ENCODE peak calls at places on chromosomes 6 and 20, in ten cellular contexts. One of them, this sample, is unnamed.

GRCh38 chr20:38728237-38728761 is 4.0 kb downstream of the SLC32A1 start:
- DNase-seq in transverse colon: no peak
- DNase-seq in A549: no peak
- DNase-seq in NB4: no peak
- DNase-seq in tibial nerve: no peak
- DNase-seq in GM12878: no peak
- DNase-seq in body of pancreas: no peak
- DNase-seq in ovary: no peak
- DNase-seq in heart left ventricle: no peak
- DNase-seq in HepG2: no peak
- DNase-seq in this sample: no peak

GRCh38 chr6:126091507-126091906 is 105.2 kb downstream of the TRMT11 start:
- DNase-seq in heart left ventricle: no peak
- DNase-seq in body of pancreas: no peak
- DNase-seq in ovary: no peak
- DNase-seq in tibial nerve: no peak
- DNase-seq in GM12878: no peak
- DNase-seq in transverse colon: no peak
- DNase-seq in NB4: no peak
- DNase-seq in A549: no peak
- DNase-seq in HepG2: no peak
- DNase-seq in this sample: no peak

GRCh38 chr6:126792340-126792739 is 326.1 kb upstream of the RSPO3 start:
- DNase-seq in NB4: no peak
- DNase-seq in HepG2: no peak
- DNase-seq in ovary: no peak
- DNase-seq in transverse colon: no peak
- DNase-seq in body of pancreas: no peak
- DNase-seq in A549: no peak
- DNase-seq in heart left ventricle: no peak
- DNase-seq in tibial nerve: no peak
- DNase-seq in GM12878: no peak
- DNase-seq in this sample: no peak

GRCh38 chr6:43076928-43077809 is 1.1 kb downstream of the PTK7 start:
- DNase-seq in tibial nerve: no peak
- DNase-seq in transverse colon: no peak
- DNase-seq in ovary: peak; percentile 55
- DNase-seq in NB4: no peak
- DNase-seq in body of pancreas: peak; percentile 52
- DNase-seq in heart left ventricle: no peak
- DNase-seq in HepG2: peak; percentile 50
- DNase-seq in GM12878: no peak
- DNase-seq in A549: no peak
- DNase-seq in this sample: no peak

GRCh38 chr6:89080281-89081128 is at the start of gene PNRC1:
- DNase-seq in heart left ventricle: peak; percentile 100
- DNase-seq in HepG2: peak; percentile 95
- DNase-seq in NB4: peak; percentile 100
- DNase-seq in transverse colon: peak; percentile 100
- DNase-seq in GM12878: peak; percentile 96
- DNase-seq in tibial nerve: peak; percentile 100
- DNase-seq in body of pancreas: peak; percentile 100
- DNase-seq in ovary: peak; percentile 100
- DNase-seq in A549: peak; percentile 89
- DNase-seq in this sample: peak; percentile 100

GRCh38 chr6:4344317-4344899 is 209.0 kb upstream of the ECI2 start:
- DNase-seq in ovary: no peak
- DNase-seq in body of pancreas: no peak
- DNase-seq in A549: no peak
- DNase-seq in heart left ventricle: no peak
- DNase-seq in tibial nerve: no peak
- DNase-seq in NB4: peak; percentile 87
- DNase-seq in HepG2: no peak
- DNase-seq in transverse colon: no peak
- DNase-seq in GM12878: no peak
- DNase-seq in this sample: no peak

GRCh38 chr6:137311940-137312339 is 92.8 kb upstream of the IFNGR1 start:
- DNase-seq in HepG2: no peak
- DNase-seq in GM12878: no peak
- DNase-seq in A549: no peak
- DNase-seq in body of pancreas: no peak
- DNase-seq in tibial nerve: no peak
- DNase-seq in heart left ventricle: no peak
- DNase-seq in ovary: no peak
- DNase-seq in NB4: no peak
- DNase-seq in transverse colon: no peak
- DNase-seq in this sample: no peak

GRCh38 chr20:34515484-34516037 is 661 bp upstream of the DYNLRB1 start:
- DNase-seq in NB4: peak; percentile 79
- DNase-seq in ovary: peak; percentile 43
- DNase-seq in body of pancreas: peak; percentile 77
- DNase-seq in A549: no peak
- DNase-seq in GM12878: peak; percentile 56
- DNase-seq in HepG2: peak; percentile 65
- DNase-seq in transverse colon: peak; percentile 80
- DNase-seq in tibial nerve: peak; percentile 22
- DNase-seq in heart left ventricle: no peak
- DNase-seq in this sample: peak; percentile 70

GRCh38 chr6:52519618-52520017 is 57.2 kb downstream of the TRAM2 start:
- DNase-seq in heart left ventricle: no peak
- DNase-seq in A549: no peak
- DNase-seq in tibial nerve: no peak
- DNase-seq in body of pancreas: no peak
- DNase-seq in transverse colon: no peak
- DNase-seq in NB4: no peak
- DNase-seq in GM12878: no peak
- DNase-seq in ovary: no peak
- DNase-seq in HepG2: no peak
- DNase-seq in this sample: no peak

GRCh38 chr20:37627060-37627766 is 66.6 kb upstream of the CTNNBL1 start:
- DNase-seq in tibial nerve: peak; percentile 7
- DNase-seq in A549: no peak
- DNase-seq in heart left ventricle: peak; percentile 55
- DNase-seq in NB4: peak; percentile 71
- DNase-seq in GM12878: no peak
- DNase-seq in body of pancreas: peak; percentile 19
- DNase-seq in ovary: peak; percentile 35
- DNase-seq in transverse colon: no peak
- DNase-seq in HepG2: peak; percentile 61
- DNase-seq in this sample: no peak

GRCh38 chr6:133923938-133924593 is 29.0 kb upstream of the TBPL1 start:
- DNase-seq in ovary: peak; percentile 60
- DNase-seq in body of pancreas: peak; percentile 72
- DNase-seq in heart left ventricle: peak; percentile 54
- DNase-seq in transverse colon: peak; percentile 67
- DNase-seq in HepG2: peak; percentile 81
- DNase-seq in GM12878: peak; percentile 33
- DNase-seq in tibial nerve: peak; percentile 87
- DNase-seq in NB4: peak; percentile 77
- DNase-seq in A549: peak; percentile 58
- DNase-seq in this sample: no peak

DNA sequence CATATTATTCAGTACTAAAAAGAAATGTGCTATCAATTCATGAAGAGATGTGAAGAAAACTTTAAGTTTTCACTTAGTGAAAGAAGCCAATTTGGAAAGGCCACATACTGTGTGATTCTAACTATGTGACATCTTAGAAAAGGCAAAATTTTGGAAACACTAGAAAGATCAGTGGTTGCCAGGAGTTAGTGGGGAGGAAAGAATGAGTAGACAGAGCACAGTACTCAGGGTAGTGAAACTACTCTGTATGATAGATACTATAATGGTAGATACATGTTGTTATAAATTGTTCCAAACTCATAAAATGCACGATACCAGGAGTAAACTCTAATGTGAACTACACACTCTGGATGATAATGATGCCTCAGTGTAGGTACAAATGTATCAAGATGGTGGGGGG is 14.2 kb downstream of the NCOA3 start:
- DNase-seq in tibial nerve: no peak
- DNase-seq in GM12878: no peak
- DNase-seq in HepG2: no peak
- DNase-seq in NB4: no peak
- DNase-seq in ovary: no peak
- DNase-seq in transverse colon: no peak
- DNase-seq in A549: no peak
- DNase-seq in body of pancreas: no peak
- DNase-seq in heart left ventricle: no peak
- DNase-seq in this sample: no peak
- TF ChIP-seq POLR2A in tibial nerve: no peak
- TF ChIP-seq POLR2A in GM12878: no peak
- TF ChIP-seq POLR2A in HepG2: no peak
- TF ChIP-seq POLR2A in NB4: no peak
- TF ChIP-seq POLR2A in ovary: no peak
- TF ChIP-seq POLR2A in transverse colon: no peak
- TF ChIP-seq POLR2A in A549: no peak
- TF ChIP-seq POLR2A in body of pancreas: no peak
- TF ChIP-seq POLR2A in heart left ventricle: no peak
- TF ChIP-seq POLR2A in this sample: no peak

DNA sequence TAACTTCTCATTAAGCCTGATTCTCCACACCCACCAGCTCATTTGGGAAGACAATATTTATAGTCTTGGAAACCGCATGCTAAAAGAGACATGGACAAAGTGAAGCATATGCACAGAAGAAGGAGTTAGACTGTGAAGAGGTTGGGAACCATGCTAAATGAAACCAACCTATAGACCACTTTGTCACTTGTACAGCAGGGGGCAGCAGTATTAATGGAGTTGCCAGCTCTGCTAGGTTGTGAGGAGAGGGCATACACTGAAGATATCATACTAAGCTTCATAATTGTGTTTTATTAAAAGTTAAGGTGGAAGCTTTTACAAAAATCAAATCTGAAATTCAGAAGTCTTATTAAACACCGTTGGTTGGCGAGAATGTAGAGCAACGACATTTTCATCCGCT is 38.3 kb upstream of the HMGCLL1 start:
- DNase-seq in transverse colon: no peak
- DNase-seq in NB4: peak; percentile 51
- DNase-seq in body of pancreas: no peak
- DNase-seq in heart left ventricle: no peak
- DNase-seq in A549: no peak
- DNase-seq in GM12878: no peak
- DNase-seq in ovary: no peak
- DNase-seq in tibial nerve: no peak
- DNase-seq in HepG2: peak; percentile 48
- DNase-seq in this sample: no peak
- H3K4me3 ChIP-seq in transverse colon: no peak overlapping the region
- H3K4me3 ChIP-seq in NB4: no peak overlapping the region
- H3K4me3 ChIP-seq in body of pancreas: no peak overlapping the region
- H3K4me3 ChIP-seq in heart left ventricle: no peak overlapping the region
- H3K4me3 ChIP-seq in A549: no peak overlapping the region
- H3K4me3 ChIP-seq in GM12878: no peak overlapping the region
- H3K4me3 ChIP-seq in ovary: no peak overlapping the region
- H3K4me3 ChIP-seq in tibial nerve: no peak overlapping the region
- H3K4me3 ChIP-seq in HepG2: no peak overlapping the region
- H3K4me3 ChIP-seq in this sample: no peak overlapping the region

GRCh38 chr6:7052441-7052936 is 55.3 kb upstream of the RREB1 start:
- DNase-seq in GM12878: no peak
- DNase-seq in body of pancreas: peak; percentile 68
- DNase-seq in transverse colon: peak; percentile 42
- DNase-seq in A549: no peak
- DNase-seq in heart left ventricle: peak; percentile 74
- DNase-seq in ovary: peak; percentile 79
- DNase-seq in tibial nerve: peak; percentile 29
- DNase-seq in NB4: peak; percentile 91
- DNase-seq in HepG2: no peak
- DNase-seq in this sample: no peak

GRCh38 chr6:7050911-7051779 is 56.6 kb upstream of the RREB1 start:
- DNase-seq in NB4: peak; percentile 93
- DNase-seq in HepG2: no peak
- DNase-seq in transverse colon: peak; percentile 87
- DNase-seq in body of pancreas: peak; percentile 62
- DNase-seq in tibial nerve: peak; percentile 22
- DNase-seq in GM12878: no peak
- DNase-seq in ovary: peak; percentile 51
- DNase-seq in heart left ventricle: peak; percentile 60
- DNase-seq in A549: no peak
- DNase-seq in this sample: peak; percentile 93

GRCh38 chr6:7053125-7053784 is 54.5 kb upstream of the RREB1 start:
- DNase-seq in ovary: no peak
- DNase-seq in tibial nerve: no peak
- DNase-seq in heart left ventricle: no peak
- DNase-seq in HepG2: no peak
- DNase-seq in NB4: peak; percentile 44
- DNase-seq in GM12878: no peak
- DNase-seq in A549: no peak
- DNase-seq in body of pancreas: no peak
- DNase-seq in transverse colon: no peak
- DNase-seq in this sample: no peak

GRCh38 chr6:7050099-7050498 is 57.7 kb upstream of the RREB1 start:
- DNase-seq in body of pancreas: no peak
- DNase-seq in GM12878: no peak
- DNase-seq in HepG2: no peak
- DNase-seq in heart left ventricle: no peak
- DNase-seq in NB4: peak; percentile 51
- DNase-seq in A549: no peak
- DNase-seq in ovary: no peak
- DNase-seq in tibial nerve: no peak
- DNase-seq in transverse colon: no peak
- DNase-seq in this sample: no peak

DNA sequence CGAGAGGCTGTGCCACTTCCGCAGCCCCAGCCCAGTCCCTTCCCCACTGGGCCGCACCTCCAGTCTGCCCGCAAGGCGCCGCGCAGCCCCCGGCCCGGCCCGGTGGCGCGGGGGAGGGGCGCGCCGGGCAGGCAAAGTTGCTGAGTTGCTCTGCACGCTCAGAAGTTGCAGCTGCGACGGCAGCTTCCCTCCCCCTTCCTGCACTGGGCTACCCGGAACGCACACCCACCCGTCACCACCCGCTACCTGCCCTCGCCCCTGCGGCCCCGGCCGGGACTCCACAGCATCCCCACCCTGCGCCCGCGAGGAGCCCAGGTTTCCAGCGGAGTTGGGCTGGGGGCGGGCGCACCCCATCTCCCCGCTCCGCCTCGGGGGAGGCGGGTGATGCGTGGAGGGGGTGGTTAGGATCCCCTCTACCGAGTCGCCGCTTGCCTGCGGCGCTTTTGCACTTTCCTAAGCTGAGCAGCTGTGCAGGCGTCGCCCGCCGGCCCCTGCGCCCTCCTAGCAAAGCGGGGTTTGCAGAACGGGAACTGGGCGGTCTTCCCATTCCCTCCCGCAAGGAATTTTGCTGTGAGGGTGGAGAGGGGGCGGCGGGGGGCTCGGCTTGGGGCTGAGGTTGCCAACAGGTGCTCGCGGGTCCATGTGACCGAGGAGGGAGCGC is 55.9 kb upstream of the RREB1 start:
- DNase-seq in ovary: peak; percentile 59
- DNase-seq in GM12878: no peak
- DNase-seq in NB4: peak; percentile 93
- DNase-seq in A549: no peak
- DNase-seq in transverse colon: peak; percentile 74
- DNase-seq in HepG2: no peak
- DNase-seq in heart left ventricle: peak; percentile 72
- DNase-seq in body of pancreas: peak; percentile 78
- DNase-seq in tibial nerve: no peak
- DNase-seq in this sample: peak; percentile 90
- TF ChIP-seq POLR2A in ovary: no peak
- TF ChIP-seq POLR2A in GM12878: peak; percentile 25
- TF ChIP-seq POLR2A in NB4: peak; percentile 32
- TF ChIP-seq POLR2A in A549: no peak
- TF ChIP-seq POLR2A in transverse colon: peak; percentile 59
- TF ChIP-seq POLR2A in HepG2: no peak
- TF ChIP-seq POLR2A in heart left ventricle: no peak
- TF ChIP-seq POLR2A in body of pancreas: peak; percentile 59
- TF ChIP-seq POLR2A in tibial nerve: no peak
- TF ChIP-seq POLR2A in this sample: no peak

GRCh38 chr6:112039431-112039770 is 14.5 kb upstream of the CCN6 start:
- DNase-seq in A549: no peak
- DNase-seq in NB4: no peak
- DNase-seq in GM12878: no peak
- DNase-seq in HepG2: no peak
- DNase-seq in tibial nerve: no peak
- DNase-seq in heart left ventricle: no peak
- DNase-seq in ovary: no peak
- DNase-seq in body of pancreas: no peak
- DNase-seq in transverse colon: no peak
- DNase-seq in this sample: no peak
- H3K4me3 ChIP-seq in A549: no peak overlapping the region
- H3K4me3 ChIP-seq in NB4: no peak overlapping the region
- H3K4me3 ChIP-seq in GM12878: no peak overlapping the region
- H3K4me3 ChIP-seq in HepG2: no peak overlapping the region
- H3K4me3 ChIP-seq in tibial nerve: no peak overlapping the region
- H3K4me3 ChIP-seq in heart left ventricle: no peak overlapping the region
- H3K4me3 ChIP-seq in ovary: no peak overlapping the region
- H3K4me3 ChIP-seq in body of pancreas: no peak overlapping the region
- H3K4me3 ChIP-seq in transverse colon: no peak overlapping the region
- H3K4me3 ChIP-seq in this sample: no peak overlapping the region